ENCODE peak calls at places on chromosomes 13 and 19, in nine cellular contexts. C is thyroid gland, K is H54, E is GM12878, B is uterus, L is HepG2, Y is HCT116, N is breast epithelium, Z is IMR-90. D is an unnamed sample.

GRCh38 chr13:41613984-41614581 is 156.7 kb downstream of the RGCC start:
- DNase-seq in Y (peak), B (peak), N (no peak), Z (peak), C (peak), K (no peak), L (peak), E (no peak), D (no peak)

GRCh38 chr13:22126433-22127021 is 455.7 kb downstream of the FGF9 start:
- DNase-seq in Y (no peak), L (no peak), B (no peak), E (peak), C (no peak), Z (no peak), K (no peak), N (no peak), D (no peak)

GRCh38 chr19:16445238-16446107 is 26.3 kb downstream of the EPS15L1 start:
- DNase-seq in N (no peak), Y (no peak), Z (peak), K (peak), L (peak), E (peak), C (no peak), B (no peak), D (no peak)

GRCh38 chr13:47110833-47111240 is 214.0 kb upstream of the HTR2A start:
- DNase-seq in K (no peak), Z (no peak), Y (no peak), C (no peak), N (no peak), L (no peak), B (no peak), E (no peak), D (no peak)

GRCh38 chr13:68676513-68677115 is 1431.0 kb upstream of the ATXN8OS start:
- DNase-seq in C (no peak), K (no peak), L (no peak), Z (no peak), N (no peak), B (no peak), E (no peak), Y (no peak), D (no peak)

GRCh38 chr19:17863520-17864182 is 3.9 kb downstream of the RPL18A start:
- DNase-seq in K (no peak), Z (no peak), N (no peak), Y (no peak), E (no peak), B (no peak), L (no peak), C (peak), D (no peak)

GRCh38 chr19:6767357-6768235 is at the start of gene SH2D3A:
- DNase-seq in C (peak), L (peak), Z (peak), B (peak), E (peak), Y (peak), N (peak), K (peak), D (no peak)

GRCh38 chr19:49570138-49570856 is 10.1 kb downstream of the NOSIP start:
- DNase-seq in C (peak), N (no peak), Y (peak), K (peak), E (no peak), L (peak), B (peak), Z (peak), D (no peak)

GRCh38 chr13:112748947-112749346 is 59.1 kb downstream of the ATP11A start:
- DNase-seq in N (no peak), Z (no peak), L (no peak), Y (no peak), C (peak), K (no peak), E (no peak), B (peak), D (no peak)

DNA sequence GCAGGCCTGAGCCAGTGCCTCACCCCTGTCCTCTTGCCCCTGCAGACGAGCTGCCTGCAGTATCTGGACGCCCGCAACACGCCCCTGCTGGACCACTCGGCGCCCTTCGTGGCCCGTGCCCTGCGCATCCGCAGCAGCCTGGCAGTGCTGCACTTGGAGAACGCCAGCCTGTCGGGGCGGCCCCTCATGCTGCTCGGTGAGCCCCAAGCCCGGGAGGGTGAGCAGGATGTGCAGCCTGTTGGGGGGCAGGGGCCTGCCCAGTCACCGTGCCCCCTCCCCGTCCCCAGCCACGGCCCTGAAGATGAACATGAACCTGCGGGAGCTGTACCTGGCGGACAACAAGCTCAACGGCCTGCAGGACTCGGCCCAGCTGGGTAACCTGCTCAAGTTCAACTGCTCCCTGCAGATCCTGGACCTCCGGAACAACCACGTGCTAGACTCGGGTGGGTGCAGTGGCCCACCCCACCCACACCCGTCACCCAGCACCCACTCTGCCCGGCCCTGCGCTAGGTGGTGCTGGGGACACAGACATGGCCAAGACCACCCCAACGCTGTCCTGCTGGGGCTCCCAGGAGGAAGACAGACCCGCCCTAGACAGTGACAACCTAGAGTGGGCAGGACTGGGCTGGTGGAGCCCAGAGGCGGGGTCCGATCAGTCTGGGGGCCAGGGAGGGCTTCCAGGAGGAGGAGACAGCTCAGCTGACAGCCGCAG is 18.6 kb downstream of the NKPD1 start:
- DNase-seq in C (no peak), E (no peak), L (no peak), Z (no peak), B (no peak), K (no peak), N (no peak), Y (no peak), D (no peak)
- TF ChIP-seq POLR2A in C (no peak), E (no peak), L (no peak), Z (no peak), B (no peak), K (no peak), N (no peak), Y (no peak), D (no peak)

GRCh38 chr19:20923077-20923871 is at the start of gene ZNF85:
- DNase-seq in L (peak), C (peak), Y (peak), K (peak), Z (peak), B (peak), N (peak), E (peak), D (peak)
- TF ChIP-seq POLR2A in L (peak), C (no peak), Y (no peak), K (peak), Z (peak), B (peak), N (no peak), E (peak), D (no peak)

GRCh38 chr19:12932392-12933286 is 872 bp downstream of the FARSA start:
- DNase-seq in Y (no peak), L (no peak), E (no peak), B (no peak), C (no peak), N (no peak), Z (no peak), K (no peak), D (no peak)

GRCh38 chr19:12930002-12930645 is 3.4 kb downstream of the FARSA start:
- DNase-seq in K (no peak), L (no peak), E (no peak), Z (no peak), C (no peak), B (no peak), N (no peak), Y (no peak), D (no peak)

GRCh38 chr19:12936582-12936981 is 1.8 kb upstream of the CALR start:
- DNase-seq in L (no peak), K (no peak), C (no peak), Z (no peak), Y (no peak), N (no peak), E (no peak), B (no peak), D (no peak)

GRCh38 chr19:12935071-12935470 is 1.6 kb upstream of the FARSA start:
- DNase-seq in K (no peak), N (no peak), Y (no peak), C (no peak), L (no peak), Z (no peak), E (no peak), B (no peak), D (no peak)

GRCh38 chr19:12933287-12934072 is at the start of gene FARSA:
- DNase-seq in L (peak), C (peak), B (peak), Z (peak), E (peak), N (peak), Y (peak), K (peak), D (peak)
- TF ChIP-seq POLR2A in L (peak), C (no peak), B (no peak), Z (peak), E (peak), N (peak), Y (peak), K (peak), D (peak)

GRCh38 chr19:45076029-45076850 is at the start of gene ZNF296:
- DNase-seq in C (peak), L (peak), Y (peak), K (no peak), E (no peak), N (peak), Z (no peak), B (no peak), D (no peak)
- TF ChIP-seq POLR2A in C (no peak), L (peak), Y (peak), K (no peak), E (peak), N (no peak), Z (no peak), B (no peak), D (no peak)

D was measured in esophagus muscularis mucosa.